ENCODE peak calls at places on chromosomes 3 and 15, in ten cellular contexts. C is NCI-H1436; Y is NCI-H460; L is GM19239; W is skeletal muscle cell; K is fibroblast of gingiva; M is HCT116; A is AG04450; Z is stimulated activated CD4-positive, alpha-beta T cell treated with anti-CD3 and anti-CD28 coated beads, Interleukin-4, amount 100 ng/mL, for 1 hour; B is CD4-positive, CD25-positive, alpha-beta regulatory T cell. G is an unnamed sample.

GRCh38 chr15:63860161-63860954 is 26.6 kb upstream of the HERC1 start:
- DNase-seq in C (no peak), Y (no peak), L (peak), W (no peak), K (no peak), M (no peak), A (no peak), Z (peak), B (peak), G (no peak)

GRCh38 chr15:82810061-82810862 is 834 bp downstream of the WHAMM start:
- DNase-seq in C (no peak), Y (no peak), L (no peak), W (no peak), K (peak), M (no peak), A (no peak), Z (peak), B (peak), G (peak)

GRCh38 chr15:26433060-26433459 is 339.8 kb downstream of the GABRB3 start:
- DNase-seq in C (no peak), Y (no peak), L (no peak), W (no peak), K (no peak), M (no peak), A (no peak), Z (no peak), B (no peak), G (no peak)

GRCh38 chr3:32951410-32951811 is at the start of gene CCR4:
- DNase-seq in C (no peak), Y (no peak), L (no peak), W (no peak), K (no peak), M (no peak), A (no peak), Z (peak), B (peak), G (no peak)

GRCh38 chr3:14791343-14791945 is 27.3 kb upstream of the FGD5 start:
- DNase-seq in C (no peak), Y (peak), L (peak), W (no peak), K (peak), M (peak), A (no peak), Z (peak), B (no peak), G (peak)

GRCh38 chr15:53978248-53978906 is at the start of gene UNC13C:
- DNase-seq in C (peak), Y (no peak), L (no peak), W (no peak), K (no peak), M (no peak), A (no peak), Z (no peak), B (no peak), G (peak)

GRCh38 chr3:56904526-56905245 is 102.9 kb upstream of the ARHGEF3 start:
- DNase-seq in C (no peak), Y (no peak), L (no peak), W (no peak), K (peak), M (no peak), A (no peak), Z (no peak), B (no peak), G (no peak)

GRCh38 chr3:177229791-177230190 is 32.5 kb upstream of the TBL1XR1 start:
- DNase-seq in C (no peak), Y (no peak), L (no peak), W (no peak), K (peak), M (no peak), A (peak), Z (no peak), B (no peak), G (no peak)

GRCh38 chr3:111989061-111989678 is 9.6 kb upstream of the TAGLN3 start:
- DNase-seq in C (peak), Y (peak), L (no peak), W (peak), K (peak), M (peak), A (peak), Z (no peak), B (no peak), G (no peak)

GRCh38 chr3:157443873-157444770 is 7.5 kb downstream of the PTX3 start:
- DNase-seq in C (no peak), Y (no peak), L (no peak), W (peak), K (peak), M (no peak), A (no peak), Z (no peak), B (no peak), G (no peak)

GRCh38 chr3:29153811-29154210 is 127.1 kb upstream of the RBMS3 start:
- DNase-seq in C (no peak), Y (no peak), L (no peak), W (no peak), K (no peak), M (no peak), A (no peak), Z (no peak), B (no peak), G (no peak)

GRCh38 chr15:76185716-76186115 is 125.6 kb downstream of the ETFA start:
- DNase-seq in C (no peak), Y (peak), L (peak), W (no peak), K (peak), M (peak), A (peak), Z (no peak), B (no peak), G (peak)

GRCh38 chr15:78065973-78066946 is 11.3 kb downstream of the TBC1D2B start:
- DNase-seq in C (no peak), Y (no peak), L (peak), W (no peak), K (no peak), M (no peak), A (no peak), Z (no peak), B (no peak), G (no peak)

GRCh38 chr3:11379238-11379823 is 107.1 kb downstream of the ATG7 start:
- DNase-seq in C (no peak), Y (peak), L (no peak), W (no peak), K (peak), M (peak), A (no peak), Z (no peak), B (peak), G (peak)